ENCODE peak calls at places on chromosomes 11 and 22, in nine cellular contexts. X is nephron progenitor cell, H is tibial nerve, W is cardiac fibroblast, G is foreskin fibroblast, B is colonic mucosa, A is IMR-90, V is A549, N is cardiac muscle cell. Q is an unnamed sample.

GRCh38 chr11:94379619-94380018 is 21.6 kb downstream of the GPR83 start:
- DNase-seq in X (no peak), H (no peak), W (no peak), G (no peak), B (no peak), A (no peak), V (no peak), N (no peak), Q (no peak)

GRCh38 chr11:46298699-46299424 is 21.4 kb downstream of the CREB3L1 start:
- DNase-seq in X (no peak), H (no peak), W (peak; percentile 75), G (peak; percentile 83), B (no peak), A (peak; percentile 93), V (peak; percentile 62), N (no peak), Q (no peak)

GRCh38 chr11:79626135-79626748 is 185.4 kb upstream of the TENM4 start:
- DNase-seq in X (no peak), H (no peak), W (no peak), G (no peak), B (no peak), A (peak; percentile 2), V (no peak), N (no peak), Q (no peak)

GRCh38 chr22:30806391-30806861 is 111.8 kb downstream of the OSBP2 start:
- DNase-seq in X (peak; percentile 27), H (no peak), W (peak; percentile 50), G (peak; percentile 48), B (no peak), A (peak; percentile 67), V (peak; percentile 57), N (peak; percentile 54), Q (no peak)

GRCh38 chr11:134654161-134654915 is 242.3 kb upstream of the B3GAT1 start:
- DNase-seq in X (no peak), H (no peak), W (no peak), G (no peak), B (peak; percentile 10), A (no peak), V (no peak), N (no peak), Q (no peak)

GRCh38 chr22:30694638-30695350 is at the start of gene OSBP2:
- DNase-seq in X (peak; percentile 71), H (no peak), W (no peak), G (no peak), B (peak; percentile 34), A (no peak), V (peak; percentile 9), N (peak; percentile 77), Q (peak; percentile 48)

GRCh38 chr22:36274547-36274946 is 21.6 kb downstream of the APOL1 start:
- DNase-seq in X (no peak), H (no peak), W (no peak), G (no peak), B (no peak), A (no peak), V (no peak), N (no peak), Q (no peak)

GRCh38 chr11:129767827-129768226 is 47.8 kb upstream of the TMEM45B start:
- DNase-seq in X (no peak), H (no peak), W (no peak), G (no peak), B (no peak), A (no peak), V (no peak), N (no peak), Q (no peak)

GRCh38 chr11:121652982-121653381 is 200.2 kb upstream of the SORL1-AS1 start:
- DNase-seq in X (no peak), H (peak; percentile 62), W (peak; percentile 59), G (no peak), B (no peak), A (no peak), V (no peak), N (peak; percentile 49), Q (peak; percentile 33)

GRCh38 chr11:1307998-1308744 is 1.3 kb downstream of the TOLLIP start:
- DNase-seq in X (no peak), H (no peak), W (no peak), G (peak; percentile 23), B (no peak), A (peak; percentile 22), V (no peak), N (no peak), Q (no peak)

DNA sequence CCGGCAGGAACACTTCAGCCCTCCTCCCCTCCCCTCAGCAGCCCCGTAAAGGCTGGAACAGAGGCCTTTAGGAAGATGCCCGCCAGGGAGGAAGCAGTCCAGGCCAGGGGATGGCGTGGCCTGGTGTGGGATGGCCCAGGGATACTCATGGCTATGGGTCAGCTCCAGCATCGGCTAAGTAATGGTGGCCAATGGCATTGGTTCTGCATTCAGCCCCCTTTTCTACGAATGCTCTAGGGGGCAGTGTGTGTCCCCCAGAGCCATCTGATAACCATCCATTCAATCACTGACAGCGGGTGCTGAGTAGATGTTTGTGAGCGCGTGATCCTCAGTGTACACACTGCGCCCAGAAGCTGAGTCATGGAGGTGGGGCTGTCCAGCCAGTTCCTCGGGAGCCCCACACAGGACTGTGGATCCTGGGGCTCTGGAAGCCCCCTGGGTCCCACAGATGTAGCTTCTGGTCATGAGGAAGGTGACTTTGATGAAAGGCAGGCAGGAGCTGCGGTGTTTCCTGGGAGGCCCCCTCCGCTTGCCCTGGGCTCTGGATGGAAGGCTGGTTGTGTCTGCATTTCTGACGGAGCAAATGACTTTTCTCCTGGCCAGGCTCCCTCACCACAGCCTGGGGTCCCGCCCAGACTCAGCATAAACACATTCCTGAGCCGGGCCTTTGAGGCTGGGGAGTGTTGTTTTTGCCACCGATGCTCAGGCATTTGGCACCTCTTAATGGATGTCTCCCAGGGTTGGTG is 46.5 kb downstream of the FBLN1 start:
- DNase-seq in X (no peak), H (peak; percentile 40), W (peak; percentile 91), G (peak; percentile 95), B (peak; percentile 45), A (peak; percentile 94), V (peak; percentile 88), N (peak; percentile 27), Q (no peak)
- TF ChIP-seq CTCF in X (no peak), H (no peak), W (peak; percentile 8), G (peak; percentile 67), B (no peak), A (peak; percentile 74), V (peak; percentile 61), N (peak; percentile 44), Q (peak; percentile 42)

GRCh38 chr11:109040303-109040702 is 375.4 kb downstream of the DDX10 start:
- DNase-seq in X (no peak), H (no peak), W (no peak), G (no peak), B (no peak), A (no peak), V (peak; percentile 7), N (no peak), Q (no peak)
- TF ChIP-seq CTCF in X (no peak), H (no peak), W (peak; percentile 20), G (no peak), B (no peak), A (no peak), V (no peak), N (peak; percentile 11), Q (no peak)

DNA sequence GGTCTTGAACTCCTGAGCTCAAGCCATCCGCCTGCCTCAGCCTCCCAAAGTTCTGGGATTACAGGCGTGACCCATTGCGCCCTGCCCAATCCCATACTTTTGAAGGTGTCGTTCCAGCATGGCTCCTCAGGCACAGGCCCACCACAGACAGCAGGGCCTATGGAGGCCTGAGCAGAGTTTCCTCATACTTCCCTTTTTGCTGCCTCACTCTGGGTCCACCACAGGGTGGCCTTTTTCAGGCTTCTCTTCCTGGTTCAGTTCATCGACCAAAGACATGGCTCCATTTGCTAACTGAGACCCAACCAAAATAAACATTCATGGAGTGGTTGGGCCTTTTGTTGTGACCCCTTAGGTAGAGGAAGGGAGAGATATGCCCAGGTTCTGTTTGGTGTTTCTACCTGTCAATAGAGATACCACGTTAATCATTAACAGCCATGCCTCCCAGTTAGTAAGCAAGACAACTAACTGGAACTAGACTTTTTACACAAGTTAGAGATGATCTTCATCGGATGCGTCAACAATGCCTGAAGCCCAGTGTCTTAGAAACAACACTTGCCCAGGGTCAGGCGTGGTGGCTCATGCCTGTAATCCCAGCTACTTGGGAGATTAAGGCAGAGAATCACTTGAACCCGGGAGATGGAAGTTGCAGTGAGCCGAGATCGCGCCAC is 35.1 kb downstream of the TRIOBP start:
- DNase-seq in X (no peak), H (no peak), W (no peak), G (no peak), B (peak; percentile 80), A (no peak), V (peak; percentile 84), N (no peak), Q (no peak)
- TF ChIP-seq CTCF in X (no peak), H (no peak), W (peak; percentile 18), G (no peak), B (no peak), A (no peak), V (no peak), N (peak; percentile 6), Q (no peak)

GRCh38 chr11:75431533-75432525 is 1.2 kb downstream of the KLHL35 start:
- DNase-seq in X (no peak), H (no peak), W (no peak), G (no peak), B (peak; percentile 32), A (no peak), V (peak; percentile 32), N (no peak), Q (no peak)

GRCh38 chr11:75430692-75431532 is 2.1 kb downstream of the KLHL35 start:
- DNase-seq in X (no peak), H (no peak), W (no peak), G (no peak), B (no peak), A (no peak), V (no peak), N (no peak), Q (no peak)

GRCh38 chr11:75428989-75429640 is 3.9 kb downstream of the KLHL35 start:
- DNase-seq in X (no peak), H (no peak), W (no peak), G (no peak), B (no peak), A (no peak), V (no peak), N (no peak), Q (no peak)

GRCh38 chr11:75429641-75429901 is 3.4 kb downstream of the KLHL35 start:
- DNase-seq in X (no peak), H (no peak), W (no peak), G (no peak), B (no peak), A (no peak), V (no peak), N (no peak), Q (no peak)

GRCh38 chr11:75429902-75430691 is 2.9 kb downstream of the KLHL35 start:
- DNase-seq in X (peak; percentile 81), H (no peak), W (peak; percentile 72), G (peak; percentile 73), B (peak; percentile 62), A (peak; percentile 63), V (peak; percentile 76), N (peak; percentile 83), Q (peak; percentile 48)
- TF ChIP-seq CTCF in X (no peak), H (no peak), W (no peak), G (no peak), B (no peak), A (no peak), V (no peak), N (no peak), Q (no peak)